ENCODE peak calls at places on chromosomes 12 and 14, in ten cellular contexts. Q is upper lobe of right lung; J is CD8-positive, alpha-beta memory T cell; V is activated T-cell treated with anti-CD3 and anti-CD28 coated beads, Interleukin-2, amount 50 U/mL, for 1 hour; X is fibroblast of the aortic adventitia; O is iris pigment epithelial cell; P is NCI-H1436 treated with DMSO at 0.1 percent for 48 hours; K is foreskin fibroblast; C is endothelial cell; B is naive thymus-derived CD8-positive, alpha-beta T cell. Y is an unnamed sample.

GRCh38 chr12:130043685-130044421 is 118.4 kb upstream of the FZD10 start:
- DNase-seq in Q (no peak), J (no peak), V (no peak), X (no peak), O (no peak), P (no peak), K (no peak), C (no peak), B (no peak), Y (no peak)

GRCh38 chr14:50037837-50038236 is 78.5 kb downstream of the VCPKMT start:
- DNase-seq in Q (peak), J (no peak), V (no peak), X (no peak), O (no peak), P (no peak), K (no peak), C (no peak), B (no peak), Y (no peak)

GRCh38 chr12:122726056-122726558 is 4.5 kb downstream of the HCAR1 start:
- DNase-seq in Q (no peak), J (no peak), V (no peak), X (no peak), O (peak), P (no peak), K (no peak), C (no peak), B (no peak), Y (no peak)

GRCh38 chr14:96752594-96752993 is 44.6 kb upstream of the VRK1 start:
- DNase-seq in Q (no peak), J (no peak), V (no peak), X (no peak), O (no peak), P (no peak), K (peak), C (no peak), B (no peak), Y (no peak)

GRCh38 chr12:75658826-75659823 is 147.7 kb upstream of the KRR1 start:
- DNase-seq in Q (no peak), J (no peak), V (no peak), X (peak), O (peak), P (no peak), K (peak), C (no peak), B (no peak), Y (no peak)

GRCh38 chr14:74552623-74553022 is 59.1 kb downstream of the ISCA2 start:
- DNase-seq in Q (peak), J (no peak), V (no peak), X (peak), O (no peak), P (no peak), K (peak), C (no peak), B (no peak), Y (no peak)

GRCh38 chr14:67722293-67722692 is 20.6 kb downstream of the RDH12 start:
- DNase-seq in Q (no peak), J (no peak), V (no peak), X (peak), O (peak), P (no peak), K (peak), C (no peak), B (no peak), Y (no peak)

GRCh38 chr14:68771631-68772030 is 21.2 kb downstream of the ZFP36L1 start:
- DNase-seq in Q (peak), J (peak), V (no peak), X (no peak), O (no peak), P (no peak), K (no peak), C (peak), B (no peak), Y (peak)

GRCh38 chr12:31204995-31205582 is 120.9 kb downstream of the SINHCAF start:
- DNase-seq in Q (no peak), J (no peak), V (no peak), X (peak), O (peak), P (no peak), K (peak), C (no peak), B (no peak), Y (no peak)

GRCh38 chr14:60222820-60223219 is 26.2 kb upstream of the PPM1A start:
- DNase-seq in Q (no peak), J (no peak), V (no peak), X (no peak), O (no peak), P (no peak), K (no peak), C (no peak), B (no peak), Y (no peak)

GRCh38 chr12:54304187-54304810 is 3.5 kb upstream of the NFE2 start:
- DNase-seq in Q (peak), J (no peak), V (no peak), X (peak), O (peak), P (no peak), K (no peak), C (peak), B (no peak), Y (no peak)

GRCh38 chr14:102646615-102647014 is 54.2 kb downstream of the RCOR1 start:
- DNase-seq in Q (no peak), J (no peak), V (no peak), X (no peak), O (no peak), P (no peak), K (no peak), C (no peak), B (no peak), Y (no peak)